ENCODE peak calls at places on chromosomes 5 and 9, in nine cellular contexts. C is transverse colon, I is esophagus squamous epithelium, R is uterus, O is spleen, X is HCT116, Q is sigmoid colon, V is IMR-90, S is gastrocnemius medialis. U is an unnamed sample.

GRCh38 chr5:103498800-103499199 is 63.8 kb downstream of the NUDT12 start:
- DNase-seq in X (no peak), O (no peak), S (peak; percentile 14), Q (no peak), I (no peak), V (no peak), C (no peak), R (no peak), U (no peak)

GRCh38 chr5:87398981-87399616 is 13.6 kb downstream of the CCNH start:
- DNase-seq in Q (no peak), O (no peak), S (no peak), C (no peak), X (no peak), R (no peak), I (no peak), V (no peak), U (no peak)

GRCh38 chr9:119873877-119874276 is 504.6 kb upstream of the BRINP1 start:
- DNase-seq in Q (no peak), S (no peak), X (no peak), O (no peak), C (no peak), V (no peak), R (no peak), I (no peak), U (no peak)

GRCh38 chr9:34185778-34186551 is 7.1 kb downstream of the UBAP1 start:
- DNase-seq in X (peak; percentile 68), C (no peak), O (no peak), V (peak; percentile 93), S (peak; percentile 46), I (no peak), R (peak; percentile 64), Q (peak; percentile 84), U (no peak)

GRCh38 chr9:113807173-113808061 is 68.7 kb upstream of the ZNF618 start:
- DNase-seq in C (peak; percentile 53), O (no peak), S (peak; percentile 28), Q (peak; percentile 75), V (peak; percentile 60), X (peak; percentile 33), I (no peak), R (peak; percentile 56), U (no peak)

GRCh38 chr9:16726023-16726422 is 144.4 kb downstream of the BNC2 start:
- DNase-seq in S (no peak), V (peak; percentile 70), R (no peak), O (no peak), X (no peak), Q (no peak), C (no peak), I (no peak), U (no peak)

GRCh38 chr9:112554516-112554915 is 67.9 kb downstream of the KIAA1958 start:
- DNase-seq in X (no peak), R (no peak), S (no peak), Q (no peak), C (no peak), V (peak; percentile 78), I (no peak), O (no peak), U (no peak)

GRCh38 chr9:16828335-16829281 is 41.9 kb downstream of the BNC2 start:
- DNase-seq in C (peak; percentile 18), S (peak; percentile 28), X (no peak), R (peak; percentile 23), Q (peak; percentile 78), I (no peak), V (peak; percentile 78), O (no peak), U (no peak)

GRCh38 chr5:72366324-72366976 is 46.3 kb downstream of the PTCD2 start:
- DNase-seq in I (no peak), C (peak; percentile 63), V (peak; percentile 80), O (no peak), R (peak; percentile 81), X (peak; percentile 39), S (peak; percentile 59), Q (peak; percentile 81), U (no peak)

GRCh38 chr5:10254686-10255085 is 4.6 kb downstream of the CCT5 start:
- DNase-seq in Q (no peak), V (no peak), O (no peak), X (no peak), I (no peak), R (no peak), S (no peak), C (no peak), U (no peak)

GRCh38 chr5:79689541-79690466 is at the start of gene CMYA5:
- DNase-seq in S (peak; percentile 98), O (no peak), I (no peak), V (peak; percentile 33), X (no peak), Q (peak; percentile 83), C (peak; percentile 11), R (peak; percentile 74), U (peak; percentile 75)

GRCh38 chr5:168750926-168751325 is 171.8 kb upstream of the PANK3 start:
- DNase-seq in Q (no peak), C (no peak), V (no peak), S (no peak), X (no peak), I (no peak), R (no peak), O (peak; percentile 47), U (no peak)

GRCh38 chr9:121774715-121775613 is 123.5 kb downstream of the DAB2IP start:
- DNase-seq in R (no peak), C (no peak), Q (no peak), I (no peak), V (no peak), S (peak; percentile 45), O (no peak), X (no peak), U (peak; percentile 43)

GRCh38 chr5:143683459-143683858 is 128.5 kb upstream of the HMHB1 start:
- DNase-seq in O (no peak), R (no peak), V (no peak), C (no peak), Q (no peak), S (no peak), X (no peak), I (no peak), U (no peak)

GRCh38 chr5:143687604-143688003 is 124.4 kb upstream of the HMHB1 start:
- DNase-seq in R (no peak), V (peak; percentile 63), Q (no peak), O (no peak), I (no peak), S (no peak), C (no peak), X (no peak), U (no peak)

GRCh38 chr5:143682788-143683419 is 129.1 kb upstream of the HMHB1 start:
- DNase-seq in R (no peak), X (no peak), Q (no peak), C (no peak), I (no peak), V (peak; percentile 37), S (no peak), O (no peak), U (no peak)

GRCh38 chr5:143682221-143682620 is 129.7 kb upstream of the HMHB1 start:
- DNase-seq in Q (no peak), S (no peak), I (no peak), R (no peak), C (no peak), V (peak; percentile 79), X (no peak), O (no peak), U (no peak)

DNA sequence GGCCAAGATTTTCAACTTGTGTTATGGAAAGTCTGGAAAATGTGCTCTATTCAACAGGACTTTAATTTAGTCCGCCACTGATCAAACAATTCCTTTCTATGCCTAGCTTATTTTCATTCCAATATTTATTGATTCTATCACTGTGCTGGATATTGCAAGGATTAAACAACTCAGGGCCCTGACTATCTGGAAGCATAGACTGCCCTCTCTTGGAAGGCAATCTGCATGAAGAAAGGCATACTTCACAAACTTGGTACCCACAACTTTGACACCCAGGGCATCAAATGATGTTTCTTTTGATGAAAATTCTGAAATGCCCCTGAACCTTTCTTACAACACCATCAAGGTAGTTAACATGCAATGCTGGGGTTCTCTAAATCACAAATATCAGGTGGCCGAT is 126.5 kb upstream of the HMHB1 start:
- DNase-seq in V (peak; percentile 30), I (no peak), C (no peak), S (no peak), R (no peak), Q (no peak), O (no peak), X (no peak), U (no peak)
- TF ChIP-seq CTCF in V (peak; percentile 53), I (no peak), C (no peak), S (no peak), R (no peak), Q (no peak), O (no peak), X (peak; percentile 40), U (no peak)

DNA sequence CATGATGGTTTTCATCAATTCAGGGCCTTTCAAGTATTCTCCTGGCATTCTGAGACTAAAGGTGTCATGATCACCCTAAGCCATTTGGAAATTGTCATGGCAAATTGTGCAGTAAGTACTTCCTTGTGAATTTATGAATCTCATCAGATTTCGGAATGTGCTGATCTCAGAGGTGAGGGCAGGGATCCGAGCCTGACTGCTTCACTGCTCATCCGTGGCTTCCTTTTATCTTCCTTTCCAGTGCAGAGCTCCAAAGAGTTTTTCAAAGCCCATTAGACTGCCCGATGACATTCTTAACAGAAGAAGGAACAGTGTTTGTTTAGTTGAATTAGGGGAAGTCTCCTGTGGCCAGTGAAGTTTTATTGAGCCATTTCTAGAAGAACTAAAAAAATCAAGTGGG is 182.8 kb upstream of the GDNF start:
- DNase-seq in C (no peak), X (no peak), S (no peak), I (no peak), R (no peak), Q (no peak), O (no peak), V (no peak), U (no peak)
- TF ChIP-seq POLR2A in C (no peak), X (no peak), S (no peak), I (no peak), R (no peak), Q (no peak), O (no peak), V (no peak), U (no peak)

GRCh38 chr5:2270467-2270866 is 387.7 kb upstream of the IRX4 start:
- DNase-seq in S (no peak), Q (peak; percentile 14), O (no peak), C (no peak), I (no peak), R (no peak), X (no peak), V (no peak), U (no peak)
- H3K9me3 ChIP-seq in S (no peaks in the 10 kb centered on the region), Q (no peaks in the 10 kb centered on the region), O (no peaks in the 10 kb centered on the region), C (no peaks in the 10 kb centered on the region), I (no peaks in the 10 kb centered on the region), R (no peaks in the 10 kb centered on the region), X (no peaks in the 10 kb centered on the region), V (peaks cover 10% of the 10 kb centered on the region), U (no peaks in the 10 kb centered on the region)

GRCh38 chr5:146394486-146394885 is 52.6 kb upstream of the TCERG1 start:
- DNase-seq in C (no peak), V (no peak), O (no peak), R (no peak), I (no peak), Q (no peak), S (no peak), X (no peak), U (no peak)

GRCh38 chr5:146388418-146388817 is 49.8 kb downstream of the POU4F3 start:
- DNase-seq in V (peak; percentile 29), R (no peak), O (no peak), Q (no peak), I (no peak), C (no peak), S (no peak), X (no peak), U (no peak)

GRCh38 chr5:146395233-146395632 is 51.9 kb upstream of the TCERG1 start:
- DNase-seq in C (no peak), X (no peak), V (no peak), Q (no peak), R (no peak), O (no peak), I (no peak), S (no peak), U (no peak)

GRCh38 chr5:146390469-146390868 is 51.8 kb downstream of the POU4F3 start:
- DNase-seq in R (no peak), S (no peak), V (no peak), I (no peak), C (no peak), Q (no peak), X (peak; percentile 6), O (no peak), U (no peak)
- TF ChIP-seq CTCF in R (no peak), S (no peak), V (no peak), I (no peak), C (no peak), Q (no peak), X (peak; percentile 91), O (no peak), U (no peak)

U was measured in breast epithelium.